ENCODE peak calls at places on chromosomes 3 and 15, in seven cellular contexts. I is effector CD4-positive, alpha-beta T cell; P is naive thymus-derived CD4-positive, alpha-beta T cell; F is hippocampal formation; Z is nephron progenitor cell; D is GM03348; V is activated naive CD4-positive, alpha-beta T cell. K is an unnamed sample.

GRCh38 chr3:17032407-17033034 is 147.8 kb downstream of the PLCL2 start:
- DNase-seq in I (no peak), Z (no peak), F (no peak), D (peak), P (no peak), V (no peak), K (no peak)

GRCh38 chr3:58039609-58040008 is 31.4 kb downstream of the FLNB start:
- DNase-seq in Z (no peak), P (no peak), F (no peak), V (no peak), I (no peak), D (no peak), K (no peak)

GRCh38 chr15:39130556-39131379 is 450.1 kb upstream of the THBS1 start:
- DNase-seq in P (no peak), D (no peak), V (no peak), F (no peak), I (no peak), Z (no peak), K (no peak)

GRCh38 chr15:75842722-75843617 is at the start of gene UBE2Q2:
- DNase-seq in Z (peak), P (peak), F (peak), V (peak), D (peak), I (peak), K (peak)

GRCh38 chr15:71532994-71533393 is 277.4 kb upstream of the NR2E3 start:
- DNase-seq in D (peak), V (no peak), Z (no peak), F (no peak), I (no peak), P (no peak), K (peak)

GRCh38 chr3:18062289-18063025 is 320.0 kb upstream of the TBC1D5 start:
- DNase-seq in Z (no peak), D (peak), P (no peak), V (no peak), F (no peak), I (no peak), K (no peak)

GRCh38 chr15:78422571-78423340 is 15.3 kb upstream of the IREB2 start:
- DNase-seq in F (peak), I (peak), Z (peak), P (peak), D (peak), V (peak), K (peak)

GRCh38 chr15:68599560-68600071 is 20.8 kb downstream of the CORO2B start:
- DNase-seq in F (peak), Z (peak), V (no peak), D (peak), I (no peak), P (no peak), K (no peak)

GRCh38 chr15:73072894-73073293 is 20.6 kb downstream of the NEO1 start:
- DNase-seq in P (no peak), Z (no peak), V (no peak), I (no peak), F (no peak), D (no peak), K (no peak)

GRCh38 chr3:194738254-194739093 is 52.8 kb downstream of the FAM43A start:
- DNase-seq in F (peak), P (no peak), Z (no peak), D (peak), V (no peak), I (no peak), K (no peak)

GRCh38 chr15:27820232-27820631 is 278.9 kb downstream of the OCA2 start:
- DNase-seq in Z (no peak), F (no peak), V (no peak), D (peak), I (no peak), P (no peak), K (no peak)

GRCh38 chr3:158916111-158916510 is 114.3 kb downstream of the MFSD1 start:
- DNase-seq in D (no peak), F (no peak), Z (no peak), P (no peak), V (no peak), I (no peak), K (no peak)

GRCh38 chr15:94029495-94029894 is 201.9 kb upstream of the MCTP2 start:
- DNase-seq in I (no peak), F (no peak), V (no peak), Z (no peak), P (no peak), D (peak), K (no peak)

GRCh38 chr15:77037475-77038209 is 33.3 kb downstream of the TSPAN3 start:
- DNase-seq in V (no peak), P (no peak), Z (no peak), D (no peak), I (no peak), F (no peak), K (no peak)

GRCh38 chr15:38050529-38050928 is 116.1 kb downstream of the TMCO5A start:
- DNase-seq in D (peak), I (no peak), P (no peak), F (no peak), V (no peak), Z (no peak), K (no peak)

GRCh38 chr3:29141912-29142262 is 139.0 kb upstream of the RBMS3 start:
- DNase-seq in D (peak), I (no peak), P (no peak), F (no peak), Z (no peak), V (no peak), K (no peak)

GRCh38 chr3:54733079-54733478 is 194.8 kb downstream of the LRTM1 start:
- DNase-seq in V (no peak), I (no peak), D (no peak), Z (no peak), P (no peak), F (no peak), K (no peak)

GRCh38 chr15:69574506-69574905 is 121.9 kb downstream of the RPLP1 start:
- DNase-seq in V (no peak), Z (no peak), P (no peak), F (no peak), I (no peak), D (no peak), K (no peak)

GRCh38 chr15:67511606-67512005 is 9.3 kb upstream of the C15orf61 start:
- DNase-seq in I (no peak), V (no peak), D (no peak), F (no peak), Z (no peak), P (no peak), K (no peak)

GRCh38 chr3:120160050-120160449 is 65.8 kb upstream of the GSK3B start:
- DNase-seq in Z (no peak), P (no peak), V (no peak), I (no peak), D (peak), F (no peak), K (no peak)

GRCh38 chr15:52252781-52253180 is 42.8 kb downstream of the MYO5C start:
- DNase-seq in P (no peak), D (peak), I (no peak), Z (no peak), V (no peak), F (no peak), K (no peak)

GRCh38 chr3:4899654-4900236 is 79.5 kb upstream of the BHLHE40 start:
- DNase-seq in Z (no peak), P (no peak), I (no peak), V (no peak), F (no peak), D (no peak), K (no peak)

GRCh38 chr15:61318276-61318675 is 89.2 kb upstream of the RORA start:
- DNase-seq in V (no peak), I (no peak), F (no peak), Z (no peak), D (no peak), P (no peak), K (no peak)

GRCh38 chr3:139329364-139329850 is 14.4 kb upstream of the MRPS22 start:
- DNase-seq in D (peak), F (peak), P (peak), V (peak), Z (peak), I (peak), K (peak)

GRCh38 chr3:172125963-172126403 is 86.6 kb downstream of the FNDC3B start:
- DNase-seq in F (no peak), Z (no peak), V (no peak), I (no peak), D (peak), P (no peak), K (no peak)

GRCh38 chr3:177440456-177441105 is 243.3 kb upstream of the TBL1XR1 start:
- DNase-seq in D (no peak), F (no peak), V (no peak), Z (no peak), P (no peak), I (no peak), K (no peak)

GRCh38 chr3:67486883-67487282 is 167.5 kb downstream of the SUCLG2 start:
- DNase-seq in V (no peak), Z (no peak), D (no peak), F (no peak), I (no peak), P (no peak), K (no peak)

GRCh38 chr3:187041362-187042061 is 97.8 kb downstream of the RPL39L start:
- DNase-seq in V (no peak), P (peak), F (no peak), Z (no peak), D (no peak), I (peak), K (peak)

GRCh38 chr15:88894819-88895767 is at the start of gene HAPLN3:
- DNase-seq in P (peak), V (no peak), F (no peak), D (peak), Z (peak), I (peak), K (peak)

GRCh38 chr3:97510795-97511194 is 253.8 kb upstream of the ARL6 start:
- DNase-seq in P (no peak), Z (peak), D (no peak), F (no peak), V (no peak), I (no peak), K (no peak)